ENCODE peak calls at places on chromosome 6, in seven cellular contexts. T is HFFc6; G is activated CD4-positive, CD25-positive, alpha-beta regulatory T cell treated with anti-CD3 and anti-CD28 coated beads, Interleukin-2, amount 50 U/mL, for 72 hours; C is EL; Y is CD4-positive, alpha-beta memory T cell; S is myocyte; N is ELF-1. W is an unnamed sample.

GRCh38 chr6:100088009-100088408 is 94.0 kb upstream of the MCHR2 start:
- DNase-seq in T (peak), G (no peak), C (peak), Y (no peak), S (peak), N (no peak), W (peak)

GRCh38 chr6:144582939-144583613 is 297.9 kb downstream of the UTRN start:
- DNase-seq in T (no peak), G (peak), C (peak), Y (peak), S (peak), N (no peak), W (peak)

GRCh38 chr6:142414462-142414861 is 112.7 kb downstream of the ADGRG6 start:
- DNase-seq in T (no peak), G (no peak), C (no peak), Y (no peak), S (no peak), N (no peak), W (no peak)

GRCh38 chr6:113823916-113824315 is 33.2 kb upstream of the MARCKS start:
- DNase-seq in T (no peak), G (no peak), C (no peak), Y (no peak), S (no peak), N (no peak), W (no peak)

GRCh38 chr6:112343375-112343774 is 3.8 kb upstream of the RFPL4B start:
- DNase-seq in T (no peak), G (no peak), C (no peak), Y (no peak), S (no peak), N (no peak), W (no peak)

GRCh38 chr6:111799576-111800467 is 73.4 kb downstream of the FYN start:
- DNase-seq in T (no peak), G (no peak), C (no peak), Y (no peak), S (no peak), N (no peak), W (peak)

GRCh38 chr6:125198285-125199009 is 44.9 kb downstream of the TPD52L1 start:
- DNase-seq in T (no peak), G (no peak), C (no peak), Y (no peak), S (peak), N (no peak), W (no peak)

GRCh38 chr6:8539446-8539845 is 104.1 kb upstream of the SLC35B3 start:
- DNase-seq in T (peak), G (no peak), C (peak), Y (no peak), S (no peak), N (no peak), W (peak)

GRCh38 chr6:95364016-95364604 is 213.2 kb upstream of the MANEA start:
- DNase-seq in T (peak), G (no peak), C (peak), Y (no peak), S (peak), N (no peak), W (peak)

GRCh38 chr6:93454533-93454932 is 35.2 kb upstream of the EPHA7 start:
- DNase-seq in T (no peak), G (no peak), C (no peak), Y (no peak), S (no peak), N (peak), W (no peak)

GRCh38 chr6:26249959-26250805 is 114.8 kb upstream of the BTN3A2 start:
- DNase-seq in T (peak), G (peak), C (peak), Y (peak), S (peak), N (peak), W (peak)

GRCh38 chr6:11416936-11417576 is 120.5 kb upstream of the TMEM170B start:
- DNase-seq in T (no peak), G (no peak), C (no peak), Y (no peak), S (no peak), N (no peak), W (no peak)

GRCh38 chr6:169326067-169326799 is 72.6 kb upstream of the THBS2 start:
- DNase-seq in T (peak), G (no peak), C (peak), Y (no peak), S (peak), N (peak), W (no peak)

GRCh38 chr6:108774555-108774954 is 73.7 kb upstream of the ARMC2 start:
- DNase-seq in T (no peak), G (no peak), C (no peak), Y (no peak), S (no peak), N (no peak), W (no peak)

GRCh38 chr6:37021356-37022129 is 16.1 kb downstream of the FGD2 start:
- DNase-seq in T (peak), G (peak), C (peak), Y (peak), S (peak), N (peak), W (peak)

GRCh38 chr6:56144538-56145324 is 102.6 kb downstream of the COL21A1 start:
- DNase-seq in T (peak), G (no peak), C (peak), Y (no peak), S (peak), N (no peak), W (peak)

GRCh38 chr6:160254467-160255312 is 3.9 kb downstream of the SLC22A2 start:
- DNase-seq in T (no peak), G (no peak), C (no peak), Y (no peak), S (no peak), N (no peak), W (no peak)

GRCh38 chr6:91664327-91664959 is 1077.6 kb upstream of the MAP3K7 start:
- DNase-seq in T (no peak), G (no peak), C (no peak), Y (no peak), S (no peak), N (no peak), W (no peak)

GRCh38 chr6:10177703-10178102 is 237.2 kb downstream of the TFAP2A start:
- DNase-seq in T (peak), G (no peak), C (peak), Y (no peak), S (no peak), N (no peak), W (no peak)

GRCh38 chr6:146111864-146112263 is 83.0 kb downstream of the GRM1 start:
- DNase-seq in T (no peak), G (no peak), C (no peak), Y (no peak), S (no peak), N (no peak), W (no peak)

GRCh38 chr6:137852346-137852745 is 14.7 kb upstream of the TNFAIP3 start:
- DNase-seq in T (no peak), G (no peak), C (no peak), Y (no peak), S (no peak), N (no peak), W (no peak)

GRCh38 chr6:146861029-146861563 is 262.3 kb downstream of the ADGB start:
- DNase-seq in T (no peak), G (no peak), C (no peak), Y (no peak), S (no peak), N (no peak), W (no peak)

GRCh38 chr6:24844903-24845302 is 46.2 kb upstream of the ARMH2 start:
- DNase-seq in T (no peak), G (no peak), C (no peak), Y (no peak), S (no peak), N (no peak), W (no peak)

GRCh38 chr6:30883743-30884520 is at the start of gene DDR1:
- DNase-seq in T (peak), G (peak), C (peak), Y (peak), S (peak), N (peak), W (peak)

GRCh38 chr6:161406633-161407032 is 132.8 kb upstream of the AGPAT4 start:
- DNase-seq in T (no peak), G (no peak), C (peak), Y (no peak), S (peak), N (no peak), W (peak)

GRCh38 chr6:11381801-11382513 is 149.5 kb upstream of the NEDD9 start:
- DNase-seq in T (no peak), G (peak), C (no peak), Y (peak), S (no peak), N (no peak), W (no peak)

GRCh38 chr6:15628499-15629131 is 34.2 kb downstream of the DTNBP1 start:
- DNase-seq in T (peak), G (no peak), C (peak), Y (no peak), S (peak), N (no peak), W (peak)

GRCh38 chr6:105898286-105898685 is 187.8 kb upstream of the PRDM1 start:
- DNase-seq in T (peak), G (no peak), C (peak), Y (no peak), S (no peak), N (no peak), W (peak)